ENCODE peak calls at places on chromosomes 5 and 9, in nine cellular contexts. I, K, U, E, C, O, D, R and A are unnamed samples. For H3K4me1, the result is how much of the 10 kb centered on the place peaks cover.

GRCh38 chr9:3224931-3225330 is 300.9 kb downstream of the RFX3 start:
- DNase-seq in I (no peak), K (no peak), U (no peak), E (no peak), C (no peak), O (no peak), D (no peak), R (no peak), A (no peak)

GRCh38 chr5:68345166-68345565 is 129.6 kb downstream of the PIK3R1 start:
- DNase-seq in I (no peak), K (no peak), U (no peak), E (no peak), C (no peak), O (no peak), D (no peak), R (no peak), A (no peak)

GRCh38 chr9:4591123-4591500 is 71.0 kb upstream of the PLPP6 start:
- DNase-seq in I (no peak), K (no peak), U (no peak), E (no peak), C (no peak), O (no peak), D (no peak), R (no peak), A (no peak)

GRCh38 chr5:175223336-175223735 is 220.6 kb downstream of the DRD1 start:
- DNase-seq in I (no peak), K (no peak), U (no peak), E (no peak), C (no peak), O (no peak), D (no peak), R (no peak), A (no peak)

GRCh38 chr9:113898596-113898995 is 22.5 kb downstream of the ZNF618 start:
- DNase-seq in I (no peak), K (no peak), U (no peak), E (no peak), C (no peak), O (no peak), D (no peak), R (no peak), A (no peak)

GRCh38 chr5:154395407-154396106 is 50.2 kb upstream of the SAP30L start:
- DNase-seq in I (no peak), K (no peak), U (no peak), E (peak), C (no peak), O (peak), D (no peak), R (peak), A (no peak)

GRCh38 chr9:134735441-134736175 is 94.0 kb downstream of the COL5A1 start:
- DNase-seq in I (no peak), K (no peak), U (no peak), E (no peak), C (peak), O (no peak), D (no peak), R (no peak), A (no peak)

GRCh38 chr9:76873821-76874220 is 32.1 kb downstream of the PRUNE2 start:
- DNase-seq in I (no peak), K (no peak), U (no peak), E (no peak), C (no peak), O (no peak), D (no peak), R (no peak), A (no peak)

GRCh38 chr5:123813937-123814624 is 302.1 kb downstream of the CSNK1G3 start:
- DNase-seq in I (no peak), K (peak), U (no peak), E (no peak), C (peak), O (no peak), D (no peak), R (no peak), A (no peak)

GRCh38 chr5:153938131-153938842 is 100.4 kb downstream of the FAM114A2 start:
- DNase-seq in I (no peak), K (no peak), U (no peak), E (no peak), C (no peak), O (no peak), D (no peak), R (no peak), A (no peak)

GRCh38 chr5:86929123-86929766 is 311.5 kb downstream of the COX7C start:
- DNase-seq in I (no peak), K (no peak), U (no peak), E (peak), C (no peak), O (peak), D (no peak), R (no peak), A (no peak)

GRCh38 chr5:106759581-106759980 is 911.2 kb downstream of the EFNA5 start:
- DNase-seq in I (peak), K (no peak), U (no peak), E (no peak), C (no peak), O (no peak), D (no peak), R (no peak), A (no peak)

GRCh38 chr5:64635056-64635686 is 55.1 kb upstream of the SHISAL2B start:
- DNase-seq in I (no peak), K (peak), U (peak), E (no peak), C (peak), O (no peak), D (no peak), R (no peak), A (no peak)

GRCh38 chr9:16637938-16638337 is 232.5 kb downstream of the BNC2 start:
- DNase-seq in I (no peak), K (no peak), U (no peak), E (no peak), C (no peak), O (no peak), D (no peak), R (no peak), A (no peak)

GRCh38 chr9:37953775-37954437 is 50.0 kb upstream of the SLC25A51 start:
- DNase-seq in I (peak), K (no peak), U (peak), E (no peak), C (peak), O (no peak), D (no peak), R (peak), A (no peak)

GRCh38 chr9:137494550-137495351 is 35.6 kb upstream of the NSMF start:
- DNase-seq in I (no peak), K (no peak), U (no peak), E (no peak), C (no peak), O (no peak), D (no peak), R (no peak), A (no peak)

GRCh38 chr5:127878174-127878750 is 175.1 kb downstream of the CCDC192 start:
- DNase-seq in I (no peak), K (peak), U (peak), E (peak), C (peak), O (peak), D (no peak), R (peak), A (no peak)

GRCh38 chr5:75265731-75266130 is 29.1 kb upstream of the ANKRD31 start:
- DNase-seq in I (no peak), K (peak), U (peak), E (no peak), C (peak), O (no peak), D (no peak), R (no peak), A (no peak)

GRCh38 chr5:83471405-83472212 is at the start of gene VCAN:
- DNase-seq in I (peak), K (no peak), U (peak), E (peak), C (peak), O (peak), D (no peak), R (no peak), A (no peak)

GRCh38 chr5:120055858-120056257 is 408.2 kb upstream of the PRR16 start:
- DNase-seq in I (no peak), K (no peak), U (peak), E (no peak), C (peak), O (no peak), D (no peak), R (no peak), A (no peak)

GRCh38 chr5:56569051-56569450 is 246.3 kb upstream of the MAP3K1 start:
- DNase-seq in I (no peak), K (no peak), U (no peak), E (no peak), C (no peak), O (no peak), D (no peak), R (no peak), A (no peak)

GRCh38 chr5:123156577-123157296 is 67.7 kb downstream of the PRDM6 start:
- DNase-seq in I (no peak), K (no peak), U (no peak), E (no peak), C (peak), O (no peak), D (no peak), R (no peak), A (no peak)

GRCh38 chr5:83844320-83845068 is 123.8 kb upstream of the HAPLN1 start:
- DNase-seq in I (no peak), K (no peak), U (no peak), E (no peak), C (peak), O (no peak), D (no peak), R (no peak), A (no peak)

GRCh38 chr5:109053995-109054417 is 306.3 kb downstream of the FER start:
- DNase-seq in I (no peak), K (no peak), U (no peak), E (no peak), C (no peak), O (no peak), D (no peak), R (no peak), A (no peak)

GRCh38 chr9:91186311-91187101 is 175.2 kb downstream of the AUH start:
- DNase-seq in I (no peak), K (no peak), U (no peak), E (no peak), C (no peak), O (no peak), D (no peak), R (peak), A (no peak)

GRCh38 chr5:139517683-139518564 is 35.4 kb upstream of the STING1 start:
- DNase-seq in I (peak), K (peak), U (peak), E (peak), C (peak), O (peak), D (peak), R (peak), A (peak)

GRCh38 chr5:139514486-139514856 is 31.9 kb upstream of the STING1 start:
- DNase-seq in I (no peak), K (no peak), U (no peak), E (no peak), C (no peak), O (no peak), D (no peak), R (no peak), A (no peak)

DNA sequence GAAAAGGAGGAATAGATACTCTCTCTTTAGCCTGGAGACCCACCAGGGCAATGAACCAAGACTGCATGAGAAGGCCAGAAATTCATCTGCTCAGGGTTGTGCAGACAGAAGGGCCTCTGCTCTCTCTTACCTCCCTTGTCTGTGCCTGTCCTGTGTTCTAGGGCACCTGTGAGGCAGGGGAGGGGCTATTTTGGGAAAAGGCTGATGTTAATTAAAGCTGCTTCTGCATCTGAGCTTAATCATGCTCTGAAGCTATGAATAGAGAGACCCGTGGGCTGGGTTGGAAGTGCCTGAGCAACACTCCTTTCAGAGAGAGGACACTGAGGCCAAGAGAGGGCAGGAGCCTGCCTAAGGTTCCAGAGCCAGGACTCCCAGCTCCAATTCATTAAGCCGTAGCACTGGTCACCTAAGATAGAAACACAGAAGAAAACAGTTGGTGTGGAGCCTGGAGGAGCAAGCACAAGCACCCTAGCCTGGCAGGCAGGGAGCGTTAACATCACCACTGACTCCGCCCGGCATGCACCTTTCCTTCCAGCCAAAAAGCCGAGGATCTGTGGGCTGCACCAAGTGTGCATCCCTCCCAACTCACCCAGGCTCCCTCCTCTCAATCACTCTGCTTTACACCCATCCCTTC is 31.4 kb upstream of the STING1 start:
- DNase-seq in I (no peak), K (peak), U (no peak), E (no peak), C (no peak), O (no peak), D (no peak), R (no peak), A (no peak)
- TF ChIP-seq CTCF in I (no peak), K (no peak), U (no peak), E (no peak), C (no peak), O (no peak), D (no peak), R (peak), A (no peak)

GRCh38 chr5:143041461-143041860 is 271.3 kb downstream of the ARHGAP26 start:
- DNase-seq in I (no peak), K (no peak), U (no peak), E (no peak), C (no peak), O (no peak), D (no peak), R (no peak), A (no peak)

GRCh38 chr5:143041972-143042770 is 272.0 kb downstream of the ARHGAP26 start:
- DNase-seq in I (no peak), K (no peak), U (no peak), E (no peak), C (no peak), O (no peak), D (no peak), R (no peak), A (no peak)

GRCh38 chr5:143044265-143044664 is 274.1 kb downstream of the ARHGAP26 start:
- DNase-seq in I (no peak), K (no peak), U (no peak), E (no peak), C (no peak), O (no peak), D (no peak), R (no peak), A (no peak)

GRCh38 chr5:143047091-143047490 is 276.9 kb downstream of the ARHGAP26 start:
- DNase-seq in I (no peak), K (no peak), U (no peak), E (no peak), C (no peak), O (no peak), D (no peak), R (no peak), A (no peak)

DNA sequence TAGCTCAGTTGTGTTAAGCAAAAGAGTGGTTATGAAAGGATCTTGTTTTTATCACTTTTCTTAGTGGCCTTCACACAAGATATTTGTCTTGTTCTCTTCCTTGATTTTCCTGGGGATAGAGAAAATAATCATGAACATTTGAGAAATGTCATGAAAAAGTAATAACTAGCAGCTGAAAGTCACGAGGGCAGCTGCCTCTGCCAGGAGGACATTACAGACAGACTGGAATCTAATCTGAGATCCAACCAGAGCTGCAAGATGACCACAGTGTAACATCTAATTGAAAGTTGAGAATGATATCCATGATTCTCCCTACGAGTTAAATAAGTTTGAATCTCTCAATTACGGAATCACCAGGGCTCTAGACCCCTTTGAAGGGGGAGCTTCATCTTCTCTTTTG is 274.9 kb downstream of the ARHGAP26 start:
- DNase-seq in I (no peak), K (no peak), U (no peak), E (no peak), C (no peak), O (no peak), D (no peak), R (no peak), A (no peak)
- H3K4me1 ChIP-seq in I (under half), K (under half), U (under half), E (under half), C (under half), O (under half), D (under half), R (under half), A (under half)

GRCh38 chr9:110429453-110429852 is 91.8 kb upstream of the TXNDC8 start:
- DNase-seq in I (no peak), K (no peak), U (no peak), E (no peak), C (no peak), O (no peak), D (no peak), R (no peak), A (no peak)
- TF ChIP-seq CTCF in I (no peak), K (no peak), U (no peak), E (peak), C (no peak), O (peak), D (no peak), R (no peak), A (no peak)

DNA sequence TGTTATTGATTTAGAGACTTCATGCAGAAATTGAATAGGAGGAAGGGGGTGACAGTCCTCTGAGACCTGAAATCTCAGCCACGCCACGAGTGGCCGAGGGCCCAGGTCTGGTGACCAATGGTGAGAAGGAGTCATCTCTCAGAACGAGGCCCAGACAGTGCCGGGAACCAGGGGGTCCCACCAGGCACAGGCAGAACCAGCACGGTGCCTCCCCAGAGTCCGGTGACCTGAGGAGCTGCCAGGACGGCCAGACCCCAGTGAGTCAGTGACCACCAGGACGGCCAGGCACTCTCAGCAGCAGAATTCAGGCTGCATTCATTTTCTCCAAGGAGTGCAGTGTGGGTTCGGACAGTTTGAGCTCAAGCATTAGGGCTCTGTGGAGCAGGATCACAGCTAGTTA is 43.8 kb upstream of the NKD2 start:
- DNase-seq in I (no peak), K (no peak), U (no peak), E (peak), C (no peak), O (no peak), D (no peak), R (no peak), A (no peak)
- H3K4me1 ChIP-seq in I (under half), K (under half), U (under half), E (under half), C (under half), O (under half), D (under half), R (under half), A (under half)